ENCODE peak calls at places on chromosome 18, in four cellular contexts. B, V, Z and Y are unnamed samples.

GRCh38 chr18:11976463-11976862 is 4.8 kb upstream of the IMPA2 start:
- DNase-seq in B (no peak), V (no peak), Z (no peak), Y (no peak)

GRCh38 chr18:55269632-55270031 is 310.4 kb upstream of the CCDC68 start:
- DNase-seq in Z (no peak), B (no peak), V (no peak), Y (no peak)

GRCh38 chr18:80184243-80184772 is 63.0 kb downstream of the PARD6G start:
- DNase-seq in Z (no peak), V (no peak), B (no peak), Y (no peak)

GRCh38 chr18:50665015-50665414 is 105.1 kb downstream of the MAPK4 start:
- DNase-seq in B (no peak), Z (no peak), V (no peak), Y (no peak)

GRCh38 chr18:9146224-9146623 is 9.6 kb downstream of the ANKRD12 start:
- DNase-seq in Z (no peak), B (no peak), V (no peak), Y (no peak)

GRCh38 chr18:8747440-8747937 is 42.1 kb downstream of the MTCL1 start:
- DNase-seq in V (no peak), B (no peak), Z (no peak), Y (no peak)

GRCh38 chr18:21167641-21168372 is 56.2 kb upstream of the ROCK1 start:
- DNase-seq in B (peak), V (no peak), Z (no peak), Y (no peak)

GRCh38 chr18:77023115-77023782 is 109.3 kb downstream of the MBP start:
- DNase-seq in V (no peak), Z (no peak), B (no peak), Y (no peak)

GRCh38 chr18:79738565-79739439 is 58.9 kb upstream of the KCNG2 start:
- DNase-seq in V (no peak), B (no peak), Z (no peak), Y (peak)

GRCh38 chr18:78512080-78512601 is 467.5 kb upstream of the SALL3 start:
- DNase-seq in B (no peak), Z (no peak), V (no peak), Y (no peak)

GRCh38 chr18:3177902-3178687 is 41.7 kb downstream of the MYOM1 start:
- DNase-seq in B (no peak), Z (peak), V (no peak), Y (peak)

GRCh38 chr18:47370052-47370451 is 118.6 kb upstream of the SKOR2 start:
- DNase-seq in Z (no peak), V (no peak), B (no peak), Y (no peak)

GRCh38 chr18:22282311-22283235 is 113.2 kb downstream of the GATA6 start:
- DNase-seq in B (no peak), V (no peak), Z (no peak), Y (no peak)

GRCh38 chr18:56245856-56246575 is 392.4 kb downstream of the TXNL1 start:
- DNase-seq in V (no peak), Z (no peak), B (no peak), Y (no peak)

GRCh38 chr18:24112874-24113615 is 25.8 kb upstream of the CABYR start:
- DNase-seq in Z (no peak), V (peak), B (no peak), Y (no peak)

GRCh38 chr18:76805221-76805620 is 17.1 kb upstream of the ZNF236 start:
- DNase-seq in B (no peak), V (no peak), Z (no peak), Y (no peak)

GRCh38 chr18:49359732-49360444 is 100.6 kb downstream of the DYM start:
- DNase-seq in V (no peak), B (no peak), Z (no peak), Y (no peak)

GRCh38 chr18:75109001-75109400 is 99.9 kb downstream of the PTGR3 start:
- DNase-seq in V (no peak), B (no peak), Z (no peak), Y (no peak)

GRCh38 chr18:76713432-76713831 is 108.9 kb upstream of the ZNF236 start:
- DNase-seq in B (no peak), V (no peak), Z (no peak), Y (no peak)

GRCh38 chr18:48042431-48042830 is 112.0 kb upstream of the SMAD2 start:
- DNase-seq in Z (no peak), V (no peak), B (no peak), Y (no peak)

GRCh38 chr18:79584491-79585394 is 94.9 kb upstream of the CTDP1 start:
- DNase-seq in V (peak), Z (no peak), B (no peak), Y (no peak)

GRCh38 chr18:36348971-36349417 is 51.5 kb downstream of the FHOD3 start:
- DNase-seq in B (no peak), Z (no peak), V (peak), Y (no peak)

GRCh38 chr18:75823376-75823950 is 396.0 kb upstream of the SMIM21 start:
- DNase-seq in B (no peak), V (no peak), Z (no peak), Y (no peak)

GRCh38 chr18:62206593-62206992 is 19.5 kb downstream of the RELCH start:
- DNase-seq in B (no peak), Z (no peak), V (no peak), Y (no peak)

GRCh38 chr18:75507636-75508035 is 80.1 kb upstream of the SMIM21 start:
- DNase-seq in Z (no peak), B (no peak), V (no peak), Y (no peak)

GRCh38 chr18:48913201-48913600 is 37.6 kb downstream of the SMAD7 start:
- DNase-seq in V (no peak), B (no peak), Z (peak), Y (no peak)

GRCh38 chr18:24027156-24027555 is 12.6 kb downstream of the TTC39C start:
- DNase-seq in V (no peak), B (no peak), Z (no peak), Y (peak)

GRCh38 chr18:26103579-26103978 is 13.2 kb upstream of the SS18 start:
- DNase-seq in V (no peak), Z (peak), B (peak), Y (no peak)

GRCh38 chr18:23053756-23054457 is 81.4 kb upstream of the CABLES1 start:
- DNase-seq in V (no peak), B (peak), Z (no peak), Y (peak)

GRCh38 chr18:58952871-58953270 is 88.2 kb downstream of the ZNF532 start:
- DNase-seq in V (no peak), Z (no peak), B (no peak), Y (no peak)